ENCODE peak calls at places on chromosomes 2 and 18, in ten cellular contexts. K is HTR-8/SVneo; Q is Karpas-422; G is NCI-H1092 treated with DMSO at 0.1 percent for 48 hours; V is ACHN; U is activated CD4-positive, alpha-beta T cell treated with anti-CD3 and anti-CD28 coated beads, Interleukin-2, amount 10 ng/mL, durations not matched to agents 7 days and 5 days; C is T-cell; H is stimulated activated CD8-positive, alpha-beta memory T cell treated with anti-CD3 and anti-CD28 coated beads, Interleukin-12 subunit alpha, Interleukin-12 subunit beta, amount 100 ng/mL, for 1 hour; J is hypothalamus; X is DMS79 treated with DMSO at 0.1 percent for 48 hours. M is an unnamed sample.
A peak's percentile ranks its signal among the peaks of the same experiment; 100 is the strongest.

GRCh38 chr2:190804182-190804795 is 76.3 kb upstream of the GLS start:
- DNase-seq in K (no peak), Q (peak; percentile 56), G (no peak), V (peak; percentile 72), U (peak; percentile 10), C (no peak), H (no peak), J (no peak), X (no peak), M (no peak)

GRCh38 chr2:19799881-19800780 is 101.7 kb downstream of the TTC32 start:
- DNase-seq in K (no peak), Q (no peak), G (no peak), V (no peak), U (no peak), C (no peak), H (no peak), J (no peak), X (peak; percentile 91), M (no peak)

GRCh38 chr2:30456106-30456505 is 9.1 kb downstream of the LCLAT1 start:
- DNase-seq in K (no peak), Q (no peak), G (no peak), V (no peak), U (no peak), C (no peak), H (no peak), J (no peak), X (no peak), M (no peak)

GRCh38 chr2:142140434-142140845 is 9.6 kb upstream of the LRP1B start:
- DNase-seq in K (peak; percentile 5), Q (peak; percentile 79), G (peak; percentile 25), V (peak; percentile 57), U (no peak), C (no peak), H (no peak), J (no peak), X (peak; percentile 23), M (peak; percentile 15)

GRCh38 chr2:97936199-97936598 is 59.5 kb downstream of the TMEM131 start:
- DNase-seq in K (no peak), Q (peak; percentile 47), G (peak; percentile 88), V (no peak), U (no peak), C (no peak), H (no peak), J (no peak), X (peak; percentile 70), M (peak; percentile 76)

GRCh38 chr2:42359304-42359749 is 1.7 kb downstream of the COX7A2L start:
- DNase-seq in K (no peak), Q (no peak), G (no peak), V (peak; percentile 33), U (no peak), C (no peak), H (no peak), J (no peak), X (no peak), M (no peak)

GRCh38 chr2:106944220-106944619 is 58.3 kb upstream of the ST6GAL2 start:
- DNase-seq in K (no peak), Q (no peak), G (no peak), V (no peak), U (no peak), C (no peak), H (no peak), J (no peak), X (no peak), M (no peak)

GRCh38 chr2:134014196-134014960 is 239.5 kb upstream of the MGAT5 start:
- DNase-seq in K (no peak), Q (no peak), G (no peak), V (no peak), U (no peak), C (no peak), H (no peak), J (no peak), X (no peak), M (no peak)

GRCh38 chr2:28608061-28608828 is 112.4 kb downstream of the PLB1 start:
- DNase-seq in K (no peak), Q (no peak), G (no peak), V (no peak), U (no peak), C (no peak), H (no peak), J (no peak), X (no peak), M (no peak)

GRCh38 chr2:232362174-232362913 is 16.2 kb upstream of the ALPP start:
- DNase-seq in K (no peak), Q (no peak), G (no peak), V (no peak), U (no peak), C (no peak), H (no peak), J (no peak), X (no peak), M (no peak)

GRCh38 chr2:170710609-170710979 is 4.5 kb upstream of the SP5 start:
- DNase-seq in K (no peak), Q (no peak), G (no peak), V (no peak), U (no peak), C (no peak), H (no peak), J (no peak), X (no peak), M (no peak)

GRCh38 chr2:174918886-174919526 is 86.2 kb downstream of the CHN1 start:
- DNase-seq in K (no peak), Q (no peak), G (no peak), V (peak; percentile 43), U (no peak), C (no peak), H (no peak), J (no peak), X (no peak), M (no peak)

GRCh38 chr2:238370482-238371372 is 50.4 kb downstream of the TRAF3IP1 start:
- DNase-seq in K (peak; percentile 74), Q (peak; percentile 86), G (peak; percentile 33), V (peak; percentile 57), U (peak; percentile 57), C (peak; percentile 59), H (peak; percentile 23), J (peak; percentile 19), X (peak; percentile 18), M (no peak)

GRCh38 chr2:875687-876615 is 74.7 kb upstream of the SNTG2 start:
- DNase-seq in K (no peak), Q (no peak), G (no peak), V (no peak), U (no peak), C (no peak), H (no peak), J (no peak), X (no peak), M (no peak)

GRCh38 chr18:32373995-32374394 is 96.7 kb downstream of the GAREM1 start:
- DNase-seq in K (no peak), Q (no peak), G (peak; percentile 86), V (no peak), U (no peak), C (no peak), H (no peak), J (no peak), X (peak; percentile 80), M (peak; percentile 84)

GRCh38 chr2:165897074-165897683 is 56.4 kb downstream of the TTC21B start:
- DNase-seq in K (no peak), Q (no peak), G (no peak), V (no peak), U (no peak), C (no peak), H (no peak), J (no peak), X (no peak), M (no peak)

GRCh38 chr2:168336786-168337388 is 89.5 kb upstream of the STK39 start:
- DNase-seq in K (no peak), Q (peak; percentile 77), G (peak; percentile 17), V (peak; percentile 52), U (peak; percentile 61), C (peak; percentile 48), H (peak; percentile 17), J (no peak), X (no peak), M (peak; percentile 66)

GRCh38 chr2:68190991-68191731 is 33.5 kb downstream of the PNO1 start:
- DNase-seq in K (no peak), Q (no peak), G (no peak), V (peak; percentile 25), U (no peak), C (no peak), H (no peak), J (no peak), X (no peak), M (no peak)

GRCh38 chr2:222887124-222887523 is 26.3 kb downstream of the ACSL3 start:
- DNase-seq in K (no peak), Q (no peak), G (no peak), V (no peak), U (no peak), C (no peak), H (no peak), J (no peak), X (no peak), M (no peak)

GRCh38 chr2:215664847-215665525 is 229.1 kb upstream of the FN1 start:
- DNase-seq in K (peak; percentile 70), Q (no peak), G (no peak), V (peak; percentile 83), U (no peak), C (no peak), H (no peak), J (no peak), X (no peak), M (no peak)

GRCh38 chr2:147689510-147689909 is 155.3 kb upstream of the ACVR2A start:
- DNase-seq in K (no peak), Q (peak; percentile 80), G (no peak), V (no peak), U (no peak), C (no peak), H (no peak), J (no peak), X (no peak), M (no peak)

GRCh38 chr2:20613342-20613916 is 37.5 kb downstream of the HS1BP3 start:
- DNase-seq in K (no peak), Q (no peak), G (no peak), V (no peak), U (no peak), C (no peak), H (no peak), J (no peak), X (peak; percentile 16), M (no peak)

GRCh38 chr2:98518106-98518505 is 73.4 kb downstream of the INPP4A start:
- DNase-seq in K (peak; percentile 27), Q (peak; percentile 79), G (no peak), V (peak; percentile 33), U (peak; percentile 62), C (peak; percentile 66), H (peak; percentile 33), J (no peak), X (no peak), M (no peak)

GRCh38 chr2:73739101-73739500 is 2.0 kb upstream of the TPRKB start:
- DNase-seq in K (no peak), Q (no peak), G (no peak), V (no peak), U (no peak), C (no peak), H (no peak), J (no peak), X (no peak), M (no peak)